ENCODE peak calls at places on chromosomes 4 and X, in seven cellular contexts. B is ELF-1, T is fibroblast of mammary gland, N is left ventricle myocardium inferior, C is left cardiac atrium, Z is cardiac septum, A is GM04503. Q is an unnamed sample.

GRCh38 chr4:159455675-159456235 is 352.9 kb downstream of the RAPGEF2 start:
- DNase-seq in B (no peak), T (peak), N (no peak), C (no peak), Z (no peak), A (no peak), Q (no peak)

GRCh38 chr4:82638479-82638878 is 76.7 kb upstream of the TMEM150C start:
- DNase-seq in B (no peak), T (no peak), N (no peak), C (no peak), Z (no peak), A (no peak), Q (no peak)

GRCh38 chr4:147596976-147597375 is 20.2 kb upstream of the TMEM184C start:
- DNase-seq in B (no peak), T (peak), N (no peak), C (no peak), Z (no peak), A (peak), Q (no peak)

GRCh38 chr4:93897559-93897958 is 69.0 kb downstream of the ATOH1 start:
- DNase-seq in B (no peak), T (no peak), N (no peak), C (no peak), Z (no peak), A (no peak), Q (no peak)

GRCh38 chr4:8123389-8123788 is 35.2 kb downstream of the ABLIM2 start:
- DNase-seq in B (peak), T (no peak), N (peak), C (peak), Z (no peak), A (no peak), Q (no peak)

GRCh38 chr4:87574996-87575395 is 33.3 kb upstream of the DSPP start:
- DNase-seq in B (no peak), T (peak), N (no peak), C (no peak), Z (no peak), A (no peak), Q (no peak)

GRCh38 chr4:86218721-86219481 is 141.0 kb downstream of the MAPK10 start:
- DNase-seq in B (no peak), T (peak), N (no peak), C (no peak), Z (no peak), A (no peak), Q (no peak)

GRCh38 chr4:112253382-112254000 is 21.9 kb downstream of the AP1AR start:
- DNase-seq in B (no peak), T (no peak), N (no peak), C (no peak), Z (no peak), A (no peak), Q (no peak)

GRCh38 chr4:81470456-81471327 is 1.0 kb downstream of the RASGEF1B start:
- DNase-seq in B (peak), T (no peak), N (peak), C (peak), Z (no peak), A (no peak), Q (peak)

GRCh38 chr4:141275834-141276233 is 55.1 kb downstream of the ZNF330 start:
- DNase-seq in B (no peak), T (peak), N (no peak), C (no peak), Z (no peak), A (peak), Q (no peak)

GRCh38 chr4:7831330-7831729 is 108.3 kb downstream of the AFAP1 start:
- DNase-seq in B (no peak), T (peak), N (no peak), C (peak), Z (no peak), A (no peak), Q (no peak)

GRCh38 chrX:79325263-79325958 is 41.7 kb downstream of the ITM2A start:
- DNase-seq in B (peak), T (no peak), N (no peak), C (no peak), Z (no peak), A (no peak), Q (peak)

Q was measured in activated effector memory CD4-positive, alpha-beta T cell treated with Interleukin-2 at 50 U/mL for 16 hours.